ENCODE peak calls at places on chromosome 15, in eight cellular contexts. R, Y, P, O, C, M, J and D are unnamed samples.
A peak's percentile ranks its signal among the peaks of the same experiment; 100 is the strongest.

GRCh38 chr15:65558336-65558735 is 28.1 kb downstream of the HACD3 start:
- DNase-seq in P (no peak), O (peak; percentile 81), Y (peak; percentile 64), M (peak; percentile 86), J (peak; percentile 17), R (no peak), C (no peak), D (peak; percentile 75)

GRCh38 chr15:24919446-24919845 is 35.3 kb upstream of the SNRPN start:
- DNase-seq in Y (no peak), C (no peak), J (no peak), O (no peak), R (no peak), M (no peak), P (no peak), D (no peak)

GRCh38 chr15:79290642-79291275 is 8.2 kb downstream of the ANKRD34C start:
- DNase-seq in Y (no peak), C (no peak), P (no peak), M (no peak), O (no peak), J (no peak), R (no peak), D (no peak)

GRCh38 chr15:42695527-42696071 is 41.3 kb downstream of the CDAN1 start:
- DNase-seq in P (no peak), R (no peak), J (no peak), M (no peak), Y (no peak), O (no peak), C (no peak), D (no peak)

GRCh38 chr15:64209680-64210334 is 47.0 kb upstream of the PPIB start:
- DNase-seq in Y (peak; percentile 64), C (no peak), M (peak; percentile 64), R (no peak), J (peak; percentile 57), P (peak; percentile 33), O (peak; percentile 42), D (peak; percentile 23)

GRCh38 chr15:100849021-100849831 is 30.4 kb upstream of the ALDH1A3 start:
- DNase-seq in O (peak; percentile 54), R (no peak), J (peak; percentile 3), C (peak; percentile 86), M (peak; percentile 41), Y (peak; percentile 79), P (peak; percentile 16), D (peak; percentile 46)

GRCh38 chr15:69415381-69415780 is 1.2 kb downstream of the KIF23 start:
- DNase-seq in Y (peak; percentile 32), J (peak; percentile 36), M (peak; percentile 33), R (no peak), O (peak; percentile 64), P (no peak), C (no peak), D (peak; percentile 51)

GRCh38 chr15:69105451-69105985 is 54.9 kb upstream of the GLCE start:
- DNase-seq in C (no peak), R (no peak), J (no peak), O (no peak), P (no peak), Y (no peak), M (no peak), D (no peak)

GRCh38 chr15:87866961-87867360 is 389.6 kb downstream of the NTRK3 start:
- DNase-seq in O (no peak), P (no peak), C (no peak), Y (no peak), J (no peak), R (no peak), M (no peak), D (no peak)

GRCh38 chr15:90097475-90097874 is 4.8 kb downstream of the IDH2 start:
- DNase-seq in R (no peak), Y (no peak), O (no peak), C (no peak), P (peak; percentile 96), J (no peak), M (no peak), D (no peak)

GRCh38 chr15:61049934-61050333 is 179.2 kb downstream of the RORA start:
- DNase-seq in Y (no peak), O (peak; percentile 89), C (no peak), R (no peak), P (no peak), J (peak; percentile 79), M (peak; percentile 91), D (peak; percentile 90)

GRCh38 chr15:35191783-35192182 is 106.7 kb upstream of the NANOGP8 start:
- DNase-seq in P (no peak), R (no peak), C (no peak), Y (no peak), O (no peak), J (no peak), M (no peak), D (no peak)

GRCh38 chr15:23647421-23648375 is at the start of gene MAGEL2:
- DNase-seq in O (peak; percentile 35), J (peak; percentile 5), M (no peak), R (peak; percentile 48), Y (peak; percentile 30), C (no peak), P (no peak), D (peak; percentile 6)

GRCh38 chr15:84797212-84797611 is 19.9 kb upstream of the ALPK3 start:
- DNase-seq in M (peak; percentile 87), O (peak; percentile 79), P (no peak), R (no peak), C (no peak), Y (peak; percentile 85), J (peak; percentile 65), D (peak; percentile 71)

GRCh38 chr15:84725001-84725491 is 9.1 kb upstream of the SEC11A start:
- DNase-seq in M (peak; percentile 15), P (peak; percentile 50), R (no peak), Y (peak; percentile 48), O (peak; percentile 76), C (no peak), J (no peak), D (peak; percentile 70)

GRCh38 chr15:97978408-97979130 is 18.1 kb downstream of the ARRDC4 start:
- DNase-seq in R (no peak), C (no peak), Y (peak; percentile 37), O (peak; percentile 53), P (no peak), M (no peak), J (peak; percentile 5), D (no peak)

GRCh38 chr15:92115834-92116233 is 262.3 kb downstream of the SLCO3A1 start:
- DNase-seq in P (peak; percentile 34), Y (no peak), C (no peak), M (no peak), R (no peak), J (no peak), O (no peak), D (no peak)

GRCh38 chr15:82750831-82751181 is 41.1 kb upstream of the AP3B2 start:
- DNase-seq in M (no peak), O (peak; percentile 24), Y (peak; percentile 44), J (no peak), R (no peak), C (no peak), P (peak; percentile 62), D (no peak)

GRCh38 chr15:66779331-66780009 is 77.4 kb downstream of the SMAD6 start:
- DNase-seq in R (no peak), C (no peak), Y (peak; percentile 31), P (no peak), J (no peak), O (peak; percentile 31), M (no peak), D (no peak)

GRCh38 chr15:70259030-70259424 is 161.3 kb upstream of the TLE3 start:
- DNase-seq in C (peak; percentile 93), R (no peak), O (peak; percentile 69), Y (peak; percentile 62), M (peak; percentile 62), J (peak; percentile 78), P (no peak), D (peak; percentile 51)

GRCh38 chr15:62124953-62125263 is 40.2 kb downstream of the C2CD4B start:
- DNase-seq in R (no peak), C (no peak), J (no peak), P (peak; percentile 39), O (no peak), M (no peak), Y (no peak), D (no peak)

GRCh38 chr15:92393287-92393993 is at the start of gene ST8SIA2:
- DNase-seq in O (peak; percentile 57), C (no peak), P (peak; percentile 88), J (no peak), R (peak; percentile 75), Y (peak; percentile 39), M (no peak), D (peak; percentile 28)

GRCh38 chr15:76116138-76116885 is 56.5 kb downstream of the TMEM266 start:
- DNase-seq in Y (no peak), J (no peak), O (no peak), C (no peak), M (no peak), R (no peak), P (no peak), D (no peak)

GRCh38 chr15:41631880-41632279 is 28.3 kb upstream of the MGA start:
- DNase-seq in C (no peak), M (no peak), O (no peak), R (no peak), P (no peak), J (no peak), Y (no peak), D (no peak)
- H3K9ac ChIP-seq in C (no peak overlapping the region), M (no peak overlapping the region), O (no peak overlapping the region), R (no peak overlapping the region), P (no peak overlapping the region), J (no peak overlapping the region), Y (no peak overlapping the region), D (no peak overlapping the region)

GRCh38 chr15:36356978-36357582 is 222.3 kb upstream of the CDIN1 start:
- DNase-seq in M (peak; percentile 82), O (peak; percentile 98), J (peak; percentile 73), P (no peak), Y (peak; percentile 84), C (no peak), R (no peak), D (peak; percentile 98)
- H3K27ac ChIP-seq in M (peak overlapping the region; percentile 13), O (peak overlapping the region; percentile 81), J (no peak overlapping the region), P (no peak overlapping the region), Y (peak overlapping the region; percentile 91), C (peak overlapping the region; percentile 76), R (no peak overlapping the region), D (peak overlapping the region; percentile 78)

GRCh38 chr15:80550910-80551265 is 144.2 kb upstream of the ABHD17C start:
- DNase-seq in O (peak; percentile 72), J (peak; percentile 45), C (no peak), Y (peak; percentile 62), P (no peak), R (no peak), M (peak; percentile 68), D (peak; percentile 64)
- H3K9ac ChIP-seq in O (no peak overlapping the region), J (peak overlapping the region; percentile 67), C (no peak overlapping the region), Y (peak overlapping the region; percentile 12), P (no peak overlapping the region), R (no peak overlapping the region), M (peak overlapping the region; percentile 87), D (peak overlapping the region; percentile 64)

DNA sequence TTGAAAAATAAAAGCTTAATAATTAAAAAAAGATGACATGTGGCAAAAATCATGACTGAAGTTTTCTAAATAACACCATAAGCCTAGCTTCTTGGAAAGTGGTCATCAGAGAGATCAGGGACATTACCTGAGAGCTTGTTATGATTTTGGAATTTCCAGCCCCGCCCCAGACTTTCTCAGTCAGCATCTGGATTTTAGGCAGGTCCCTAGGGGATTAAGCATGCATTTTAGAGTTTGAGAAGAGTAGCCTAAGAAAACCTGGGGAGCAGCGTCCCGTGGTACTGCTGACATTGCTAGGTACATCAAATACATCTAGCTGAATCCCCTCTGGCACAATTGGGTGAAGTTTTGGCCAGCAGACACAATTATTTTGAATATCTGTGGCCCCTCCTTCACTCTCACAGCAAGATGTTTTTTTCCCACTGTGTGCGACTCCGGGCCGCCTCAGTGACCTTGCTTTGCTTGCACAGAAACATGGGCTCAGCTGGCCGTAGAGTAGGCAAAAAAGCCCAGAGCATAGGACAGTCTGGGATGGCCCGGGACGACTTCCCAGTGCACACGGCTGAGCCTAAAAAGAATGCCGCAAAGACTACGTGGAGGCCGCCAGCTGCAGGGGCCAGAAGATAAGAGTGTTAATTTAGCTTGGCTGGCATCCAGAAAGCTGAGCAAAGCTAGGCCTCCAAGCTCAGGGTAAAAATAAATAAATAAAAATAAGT is 58.6 kb upstream of the MEF2A start:
- DNase-seq in P (no peak), M (peak; percentile 88), C (peak; percentile 85), Y (peak; percentile 59), R (no peak), O (peak; percentile 83), J (no peak), D (peak; percentile 78)
- H3K27ac ChIP-seq in P (no peak overlapping the region), M (peak overlapping the region; percentile 86), C (no peak overlapping the region), Y (peak overlapping the region; percentile 21), R (no peak overlapping the region), O (peak overlapping the region; percentile 50), J (no peak overlapping the region), D (no peak overlapping the region)